ENCODE peak calls at places on chromosome 1, in five cellular contexts. One of them, this sample, is unnamed.
A peak's percentile ranks its signal among the peaks of the same experiment; 100 is the strongest.

GRCh38 chr1:93255222-93256079 is 74.9 kb downstream of the CCDC18 start:
- DNase-seq in stimulated activated CD8-positive, alpha-beta memory T cell treated with anti-CD3 and anti-CD28 coated beads, Interleukin-15, amount 100 ng/mL, for 24 hours: no peak
- DNase-seq in stimulated activated CD4-positive, alpha-beta T cell treated with anti-CD3 and anti-CD28 coated beads, Interleukin-4, amount 100 ng/mL, for 24 hours: no peak
- DNase-seq in AG08396: peak; percentile 69
- DNase-seq in mesendoderm: no peak
- DNase-seq in this sample: no peak

GRCh38 chr1:89671775-89672488 is 39.0 kb downstream of the LRRC8C start:
- DNase-seq in mesendoderm: no peak
- DNase-seq in stimulated activated CD4-positive, alpha-beta T cell treated with anti-CD3 and anti-CD28 coated beads, Interleukin-4, amount 100 ng/mL, for 24 hours: no peak
- DNase-seq in AG08396: no peak
- DNase-seq in stimulated activated CD8-positive, alpha-beta memory T cell treated with anti-CD3 and anti-CD28 coated beads, Interleukin-15, amount 100 ng/mL, for 24 hours: no peak
- DNase-seq in this sample: no peak

GRCh38 chr1:211378844-211379243 is 52.2 kb downstream of the TRAF5 start:
- DNase-seq in stimulated activated CD4-positive, alpha-beta T cell treated with anti-CD3 and anti-CD28 coated beads, Interleukin-4, amount 100 ng/mL, for 24 hours: peak; percentile 18
- DNase-seq in stimulated activated CD8-positive, alpha-beta memory T cell treated with anti-CD3 and anti-CD28 coated beads, Interleukin-15, amount 100 ng/mL, for 24 hours: no peak
- DNase-seq in mesendoderm: peak; percentile 67
- DNase-seq in AG08396: peak; percentile 34
- DNase-seq in this sample: no peak

GRCh38 chr1:173532237-173532636 is 55.1 kb downstream of the PRDX6 start:
- DNase-seq in stimulated activated CD8-positive, alpha-beta memory T cell treated with anti-CD3 and anti-CD28 coated beads, Interleukin-15, amount 100 ng/mL, for 24 hours: no peak
- DNase-seq in mesendoderm: no peak
- DNase-seq in stimulated activated CD4-positive, alpha-beta T cell treated with anti-CD3 and anti-CD28 coated beads, Interleukin-4, amount 100 ng/mL, for 24 hours: no peak
- DNase-seq in AG08396: no peak
- DNase-seq in this sample: no peak

GRCh38 chr1:94713472-94714141 is 106.5 kb upstream of the SLC44A3 start:
- DNase-seq in stimulated activated CD4-positive, alpha-beta T cell treated with anti-CD3 and anti-CD28 coated beads, Interleukin-4, amount 100 ng/mL, for 24 hours: no peak
- DNase-seq in mesendoderm: peak; percentile 94
- DNase-seq in stimulated activated CD8-positive, alpha-beta memory T cell treated with anti-CD3 and anti-CD28 coated beads, Interleukin-15, amount 100 ng/mL, for 24 hours: no peak
- DNase-seq in AG08396: peak; percentile 76
- DNase-seq in this sample: no peak

GRCh38 chr1:224780736-224781135 is 148.7 kb upstream of the DNAH14 start:
- DNase-seq in stimulated activated CD4-positive, alpha-beta T cell treated with anti-CD3 and anti-CD28 coated beads, Interleukin-4, amount 100 ng/mL, for 24 hours: no peak
- DNase-seq in mesendoderm: peak; percentile 58
- DNase-seq in AG08396: no peak
- DNase-seq in stimulated activated CD8-positive, alpha-beta memory T cell treated with anti-CD3 and anti-CD28 coated beads, Interleukin-15, amount 100 ng/mL, for 24 hours: no peak
- DNase-seq in this sample: no peak

GRCh38 chr1:55626326-55626725 is 411.2 kb upstream of the USP24 start:
- DNase-seq in mesendoderm: no peak
- DNase-seq in stimulated activated CD8-positive, alpha-beta memory T cell treated with anti-CD3 and anti-CD28 coated beads, Interleukin-15, amount 100 ng/mL, for 24 hours: no peak
- DNase-seq in AG08396: no peak
- DNase-seq in stimulated activated CD4-positive, alpha-beta T cell treated with anti-CD3 and anti-CD28 coated beads, Interleukin-4, amount 100 ng/mL, for 24 hours: no peak
- DNase-seq in this sample: no peak

GRCh38 chr1:119648620-119649004 is 546 bp upstream of the ZNF697 start:
- DNase-seq in mesendoderm: no peak
- DNase-seq in stimulated activated CD4-positive, alpha-beta T cell treated with anti-CD3 and anti-CD28 coated beads, Interleukin-4, amount 100 ng/mL, for 24 hours: no peak
- DNase-seq in stimulated activated CD8-positive, alpha-beta memory T cell treated with anti-CD3 and anti-CD28 coated beads, Interleukin-15, amount 100 ng/mL, for 24 hours: no peak
- DNase-seq in AG08396: no peak
- DNase-seq in this sample: no peak

GRCh38 chr1:71780681-71781080 is 501.7 kb downstream of the NEGR1 start:
- DNase-seq in AG08396: no peak
- DNase-seq in stimulated activated CD4-positive, alpha-beta T cell treated with anti-CD3 and anti-CD28 coated beads, Interleukin-4, amount 100 ng/mL, for 24 hours: no peak
- DNase-seq in stimulated activated CD8-positive, alpha-beta memory T cell treated with anti-CD3 and anti-CD28 coated beads, Interleukin-15, amount 100 ng/mL, for 24 hours: no peak
- DNase-seq in mesendoderm: peak; percentile 29
- DNase-seq in this sample: no peak

GRCh38 chr1:245173446-245174178 is 18.8 kb downstream of the KIF26B start:
- DNase-seq in stimulated activated CD8-positive, alpha-beta memory T cell treated with anti-CD3 and anti-CD28 coated beads, Interleukin-15, amount 100 ng/mL, for 24 hours: no peak
- DNase-seq in mesendoderm: no peak
- DNase-seq in AG08396: no peak
- DNase-seq in stimulated activated CD4-positive, alpha-beta T cell treated with anti-CD3 and anti-CD28 coated beads, Interleukin-4, amount 100 ng/mL, for 24 hours: no peak
- DNase-seq in this sample: no peak

GRCh38 chr1:208202333-208202987 is 41.7 kb downstream of the PLXNA2 start:
- DNase-seq in stimulated activated CD8-positive, alpha-beta memory T cell treated with anti-CD3 and anti-CD28 coated beads, Interleukin-15, amount 100 ng/mL, for 24 hours: no peak
- DNase-seq in AG08396: no peak
- DNase-seq in mesendoderm: no peak
- DNase-seq in stimulated activated CD4-positive, alpha-beta T cell treated with anti-CD3 and anti-CD28 coated beads, Interleukin-4, amount 100 ng/mL, for 24 hours: no peak
- DNase-seq in this sample: no peak

GRCh38 chr1:24828183-24828886 is 83.1 kb downstream of the CLIC4 start:
- DNase-seq in stimulated activated CD4-positive, alpha-beta T cell treated with anti-CD3 and anti-CD28 coated beads, Interleukin-4, amount 100 ng/mL, for 24 hours: no peak
- DNase-seq in AG08396: no peak
- DNase-seq in mesendoderm: no peak
- DNase-seq in stimulated activated CD8-positive, alpha-beta memory T cell treated with anti-CD3 and anti-CD28 coated beads, Interleukin-15, amount 100 ng/mL, for 24 hours: no peak
- DNase-seq in this sample: no peak

This sample was measured in GM12892.